ENCODE peak calls at places on chromosomes 7 and 10, in four cellular contexts. H is AG04450, U is body of pancreas, W is sigmoid colon. P is an unnamed sample. For H3K27me3, the result is how much of the 10 kb centered on the place peaks cover.

GRCh38 chr10:17512341-17513001 is 58.1 kb upstream of the ST8SIA6 start:
- DNase-seq in H (peak), U (peak), W (no peak), P (no peak)

GRCh38 chr10:92238586-92239098 is 52.2 kb downstream of the CPEB3 start:
- DNase-seq in H (no peak), U (peak), W (peak), P (no peak)

GRCh38 chr10:11178606-11179221 is 161.0 kb downstream of the CELF2 start:
- DNase-seq in H (no peak), U (peak), W (no peak), P (no peak)

GRCh38 chr7:82599910-82600309 is 156.3 kb upstream of the CACNA2D1 start:
- DNase-seq in H (no peak), U (no peak), W (no peak), P (no peak)

GRCh38 chr10:71891437-71891836 is 40.4 kb upstream of the PSAP start:
- DNase-seq in H (no peak), U (no peak), W (no peak), P (no peak)

GRCh38 chr7:408651-409343 is 110.8 kb downstream of the PDGFA start:
- DNase-seq in H (no peak), U (no peak), W (peak), P (no peak)

GRCh38 chr7:76507723-76508406 is 2.5 kb upstream of the UPK3B start:
- DNase-seq in H (no peak), U (no peak), W (no peak), P (no peak)

GRCh38 chr10:7610651-7611389 is 55.9 kb downstream of the ITIH5 start:
- DNase-seq in H (peak), U (no peak), W (peak), P (no peak)

GRCh38 chr10:121841862-121842261 is 86.0 kb downstream of the ATE1 start:
- DNase-seq in H (no peak), U (no peak), W (no peak), P (no peak)

GRCh38 chr7:83111391-83111790 is 51.3 kb downstream of the PCLO start:
- DNase-seq in H (no peak), U (no peak), W (no peak), P (no peak)

GRCh38 chr7:33862946-33863814 is 42.2 kb upstream of the BMPER start:
- DNase-seq in H (no peak), U (no peak), W (no peak), P (no peak)

GRCh38 chr10:102678842-102679289 is 34.6 kb downstream of the TRIM8 start:
- DNase-seq in H (no peak), U (peak), W (peak), P (peak)

GRCh38 chr7:99143853-99144672 is at the start of gene SMURF1:
- DNase-seq in H (no peak), U (peak), W (peak), P (no peak)

GRCh38 chr10:1061930-1062769 is 6.0 kb downstream of the WDR37 start:
- DNase-seq in H (no peak), U (no peak), W (no peak), P (no peak)

GRCh38 chr10:78579995-78580394 is 488.8 kb upstream of the ZMIZ1 start:
- DNase-seq in H (no peak), U (peak), W (peak), P (no peak)

GRCh38 chr7:104469135-104469820 is 140.9 kb downstream of the LHFPL3 start:
- DNase-seq in H (no peak), U (no peak), W (no peak), P (no peak)

GRCh38 chr7:131753620-131754222 is 197.3 kb upstream of the PODXL start:
- DNase-seq in H (no peak), U (peak), W (no peak), P (no peak)

GRCh38 chr7:55053651-55054226 is 34.9 kb downstream of the EGFR start:
- DNase-seq in H (no peak), U (no peak), W (no peak), P (no peak)

GRCh38 chr10:30701471-30702173 is 72.1 kb upstream of the LYZL2 start:
- DNase-seq in H (no peak), U (peak), W (no peak), P (no peak)

GRCh38 chr7:30029696-30030095 is 1.5 kb downstream of the PLEKHA8 start:
- DNase-seq in H (no peak), U (peak), W (no peak), P (no peak)

GRCh38 chr7:100080895-100081534 is 508 bp downstream of the ZNF3 start:
- DNase-seq in H (no peak), U (no peak), W (no peak), P (no peak)

GRCh38 chr7:118699222-118699621 is 474.7 kb downstream of the ANKRD7 start:
- DNase-seq in H (no peak), U (no peak), W (no peak), P (no peak)

GRCh38 chr7:67631496-67631895 is 634.9 kb downstream of the TYW1 start:
- DNase-seq in H (no peak), U (peak), W (no peak), P (no peak)

GRCh38 chr10:47037654-47038425 is 126.6 kb downstream of the PTPN20 start:
- DNase-seq in H (no peak), U (no peak), W (peak), P (no peak)

GRCh38 chr10:19588608-19589007 is 227.6 kb upstream of the PLXDC2 start:
- DNase-seq in H (no peak), U (no peak), W (no peak), P (no peak)

GRCh38 chr7:134246347-134246746 is 70.4 kb downstream of the SLC35B4 start:
- DNase-seq in H (no peak), U (no peak), W (no peak), P (no peak)

GRCh38 chr10:70512149-70512611 is 33.6 kb downstream of the PALD1 start:
- DNase-seq in H (no peak), U (no peak), W (no peak), P (no peak)

DNA sequence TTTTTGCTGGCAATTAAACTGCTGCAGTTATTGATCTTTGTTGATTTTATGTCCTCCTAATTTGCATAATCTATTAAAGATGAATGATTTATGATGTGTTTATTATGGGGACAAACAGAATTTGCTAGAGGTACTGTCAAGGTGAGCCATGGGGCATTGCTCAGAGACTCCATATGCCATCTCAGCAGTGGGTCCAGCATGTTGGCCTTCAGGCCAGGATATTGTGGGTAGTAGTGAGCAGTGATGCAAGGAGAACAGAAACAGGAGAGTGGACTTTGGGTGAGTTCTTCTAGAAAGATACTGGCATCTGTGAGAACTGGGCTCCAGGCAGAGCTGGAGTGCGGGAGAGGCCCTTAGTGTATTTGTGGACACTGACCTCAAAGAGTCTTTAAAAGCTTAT is 65.9 kb downstream of the PAX2 start:
- DNase-seq in H (no peak), U (no peak), W (no peak), P (no peak)
- H3K27me3 ChIP-seq in H (under half), U (under half), W (under half), P (under half)

GRCh38 chr7:114820993-114821945 is 100.6 kb upstream of the MDFIC start:
- DNase-seq in H (no peak), U (no peak), W (no peak), P (no peak)
- H3K27ac ChIP-seq in H (no peak), U (no peak), W (peak), P (no peak)

GRCh38 chr10:101133489-101134298 is 2.6 kb downstream of the TLX1 start:
- DNase-seq in H (no peak), U (no peak), W (no peak), P (no peak)

GRCh38 chr10:101131962-101132635 is 999 bp downstream of the TLX1 start:
- DNase-seq in H (no peak), U (no peak), W (no peak), P (no peak)

GRCh38 chr10:101134299-101135127 is 3.4 kb downstream of the TLX1 start:
- DNase-seq in H (no peak), U (no peak), W (peak), P (no peak)

GRCh38 chr10:101130984-101131961 is at the start of gene TLX1:
- DNase-seq in H (no peak), U (peak), W (peak), P (no peak)

GRCh38 chr10:101132636-101133473 is 1.8 kb downstream of the TLX1 start:
- DNase-seq in H (no peak), U (no peak), W (peak), P (no peak)
- H3K4me3 ChIP-seq in H (no peak), U (no peak), W (no peak), P (no peak)

GRCh38 chr7:25395976-25396375 is 167.7 kb upstream of the NPVF start:
- DNase-seq in H (no peak), U (no peak), W (no peak), P (no peak)
- H3K27me3 ChIP-seq in H (under half), U (under half), W (under half), P (under half)

GRCh38 chr10:33209777-33210176 is 124.7 kb downstream of the NRP1 start:
- DNase-seq in H (no peak), U (no peak), W (no peak), P (no peak)

GRCh38 chr10:33211123-33211878 is 123.2 kb downstream of the NRP1 start:
- DNase-seq in H (peak), U (no peak), W (peak), P (no peak)

GRCh38 chr10:33214174-33214573 is 120.3 kb downstream of the NRP1 start:
- DNase-seq in H (no peak), U (no peak), W (no peak), P (no peak)

GRCh38 chr10:33215154-33215553 is 119.3 kb downstream of the NRP1 start:
- DNase-seq in H (no peak), U (no peak), W (no peak), P (no peak)

GRCh38 chr10:33212061-33212748 is 122.3 kb downstream of the NRP1 start:
- DNase-seq in H (no peak), U (no peak), W (no peak), P (no peak)
- H3K27ac ChIP-seq in H (peak), U (no peak), W (peak), P (no peak)

GRCh38 chr10:5094265-5095205 is at the start of gene AKR1C3:
- DNase-seq in H (peak), U (peak), W (no peak), P (no peak)
- H3K4me3 ChIP-seq in H (peak), U (peak), W (peak), P (no peak)

DNA sequence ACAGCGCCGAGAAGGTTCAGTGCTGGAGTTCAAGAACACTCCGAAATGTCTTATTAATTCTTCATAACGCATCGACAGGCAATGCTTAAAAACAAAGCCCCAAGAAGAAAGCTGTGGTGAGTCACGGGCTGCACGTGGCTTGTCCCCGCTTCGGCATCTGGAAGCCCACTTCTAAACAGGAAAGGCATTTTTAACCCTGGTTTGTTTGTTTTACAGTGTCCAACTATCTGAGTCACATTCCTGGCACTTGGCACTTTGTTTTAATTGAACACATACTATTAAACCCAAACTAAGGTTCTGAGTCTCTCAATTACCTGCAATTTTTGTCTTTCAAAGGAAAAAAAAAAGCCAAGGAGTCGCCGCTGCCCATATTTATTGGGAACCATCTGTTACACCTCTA is 49.9 kb upstream of the MGMT start:
- DNase-seq in H (peak), U (no peak), W (no peak), P (no peak)
- H3K27me3 ChIP-seq in H (under half), U (under half), W (under half), P (under half)

DNA sequence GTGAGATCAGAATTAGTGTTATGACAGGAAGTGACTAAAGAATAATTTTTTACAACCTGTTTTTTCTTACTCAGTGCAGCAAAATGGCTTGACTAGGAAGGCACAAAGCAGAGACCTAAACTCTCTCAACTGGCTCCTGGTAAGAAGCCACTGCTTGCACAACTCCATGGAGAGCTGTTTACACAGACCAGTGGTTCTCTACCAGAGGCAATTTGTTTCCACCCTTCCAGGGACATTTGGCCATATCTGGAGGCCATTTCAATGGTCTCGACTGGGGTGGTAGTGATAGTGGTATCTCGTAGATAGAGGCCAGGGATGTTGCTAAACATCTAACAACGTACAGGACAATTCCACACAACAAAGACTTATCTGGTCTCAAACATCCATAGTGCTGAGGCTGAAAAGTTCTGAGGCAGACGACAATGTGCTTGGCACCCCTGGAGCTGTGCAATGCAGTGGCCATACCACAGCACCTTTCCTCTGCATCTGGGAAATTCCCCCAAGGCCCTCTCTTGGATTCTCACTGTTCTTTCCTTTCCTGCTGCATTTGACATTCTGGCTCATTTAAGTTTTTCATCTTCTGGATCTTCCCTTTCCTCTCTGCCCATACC is 105.4 kb upstream of the LAMB4 start:
- DNase-seq in H (no peak), U (peak), W (no peak), P (no peak)
- H3K27ac ChIP-seq in H (no peak), U (peak), W (no peak), P (no peak)

GRCh38 chr10:43377393-43377883 is 6.0 kb downstream of the FXYD4 start:
- DNase-seq in H (no peak), U (no peak), W (peak), P (no peak)
- H3K4me3 ChIP-seq in H (no peak), U (no peak), W (no peak), P (no peak)

P was measured in iPS DF 6.9.